ENCODE peak calls at places on chromosomes 1 and 21, in five cellular contexts. P is GM12891, T is A549, S is prostate gland, M is upper lobe of left lung. A is an unnamed sample.

GRCh38 chr1:119613769-119614358 is 34.2 kb downstream of the ZNF697 start:
- DNase-seq in T (peak), S (peak), P (no peak), M (no peak), A (peak)

GRCh38 chr21:45392206-45392971 is 12.6 kb upstream of the COL18A1 start:
- DNase-seq in M (no peak), T (no peak), S (no peak), P (no peak), A (no peak)

GRCh38 chr1:72117621-72118020 is 164.7 kb downstream of the NEGR1 start:
- DNase-seq in M (no peak), P (no peak), T (no peak), S (no peak), A (no peak)

GRCh38 chr1:152037920-152038658 is 1.3 kb upstream of the S100A11 start:
- DNase-seq in P (no peak), S (no peak), M (no peak), T (no peak), A (no peak)

GRCh38 chr1:43708006-43708412 is 673 bp downstream of the ST3GAL3 start:
- DNase-seq in S (no peak), T (no peak), P (no peak), M (no peak), A (no peak)

GRCh38 chr1:114323959-114324825 is 170.5 kb upstream of the SYT6 start:
- DNase-seq in S (no peak), M (peak), P (no peak), T (no peak), A (no peak)

GRCh38 chr1:116113615-116114014 is 2.4 kb downstream of the MAB21L3 start:
- DNase-seq in T (no peak), S (no peak), P (no peak), M (no peak), A (no peak)

GRCh38 chr1:171850951-171851350 is 9.7 kb downstream of the DNM3 start:
- DNase-seq in T (peak), M (no peak), P (no peak), S (no peak), A (no peak)

GRCh38 chr21:17454315-17455027 is 58.4 kb upstream of the CXADR start:
- DNase-seq in M (peak), T (peak), P (peak), S (no peak), A (no peak)

GRCh38 chr1:158998037-158998780 is 11.5 kb upstream of the IFI16 start:
- DNase-seq in M (no peak), S (no peak), T (no peak), P (no peak), A (no peak)

GRCh38 chr1:103220503-103221095 is 112.3 kb upstream of the COL11A1 start:
- DNase-seq in M (no peak), P (no peak), S (no peak), T (no peak), A (no peak)

GRCh38 chr1:87224209-87224608 is 104.5 kb upstream of the LMO4 start:
- DNase-seq in M (no peak), S (no peak), P (no peak), T (peak), A (no peak)

GRCh38 chr1:175757381-175758015 is 14.1 kb upstream of the TNR start:
- DNase-seq in T (peak), M (peak), S (no peak), P (peak), A (no peak)

GRCh38 chr1:21124846-21125245 is 51.9 kb downstream of the EIF4G3 start:
- DNase-seq in P (no peak), M (no peak), T (no peak), S (no peak), A (no peak)

GRCh38 chr1:118148034-118148433 is 37.0 kb downstream of the SPAG17 start:
- DNase-seq in T (no peak), P (no peak), S (no peak), M (no peak), A (no peak)

GRCh38 chr1:58818075-58818474 is 34.2 kb upstream of the JUN start:
- DNase-seq in T (peak), M (no peak), S (no peak), P (no peak), A (no peak)

GRCh38 chr1:94634977-94635416 is 93.4 kb upstream of the F3 start:
- DNase-seq in M (no peak), P (no peak), S (no peak), T (no peak), A (no peak)

GRCh38 chr1:27517305-27517704 is 27.3 kb upstream of the WASF2 start:
- DNase-seq in M (no peak), P (no peak), S (no peak), T (no peak), A (no peak)

GRCh38 chr1:246794261-246795093 is 70.3 kb downstream of the SCCPDH start:
- DNase-seq in P (no peak), M (peak), T (peak), S (no peak), A (no peak)

GRCh38 chr1:160208179-160209040 is 3.2 kb downstream of the PEA15 start:
- DNase-seq in M (no peak), T (no peak), S (no peak), P (no peak), A (no peak)

GRCh38 chr1:60483471-60483870 is 409.9 kb upstream of the C1orf87 start:
- DNase-seq in M (no peak), S (no peak), P (no peak), T (no peak), A (no peak)

GRCh38 chr1:30670195-30671060 is 53.0 kb downstream of the MATN1 start:
- DNase-seq in T (no peak), M (no peak), P (no peak), S (no peak), A (no peak)

GRCh38 chr1:84944767-84945486 is 51.9 kb upstream of the LPAR3 start:
- DNase-seq in T (peak), M (no peak), S (peak), P (peak), A (peak)
- TF ChIP-seq POLR2A in T (no peak), M (no peak), S (no peak), P (no peak), A (no peak)

GRCh38 chr1:16394977-16395376 is 27.9 kb downstream of the SZRD1 start:
- DNase-seq in M (no peak), S (no peak), T (no peak), P (no peak), A (no peak)

GRCh38 chr1:16392740-16393139 is 25.7 kb downstream of the SZRD1 start:
- DNase-seq in T (no peak), P (no peak), M (no peak), S (no peak), A (no peak)

GRCh38 chr1:16391408-16391807 is 24.4 kb downstream of the SZRD1 start:
- DNase-seq in S (no peak), M (no peak), P (no peak), T (no peak), A (no peak)

GRCh38 chr1:16394178-16394521 is 27.1 kb downstream of the SZRD1 start:
- DNase-seq in T (no peak), P (no peak), S (no peak), M (no peak), A (no peak)

DNA sequence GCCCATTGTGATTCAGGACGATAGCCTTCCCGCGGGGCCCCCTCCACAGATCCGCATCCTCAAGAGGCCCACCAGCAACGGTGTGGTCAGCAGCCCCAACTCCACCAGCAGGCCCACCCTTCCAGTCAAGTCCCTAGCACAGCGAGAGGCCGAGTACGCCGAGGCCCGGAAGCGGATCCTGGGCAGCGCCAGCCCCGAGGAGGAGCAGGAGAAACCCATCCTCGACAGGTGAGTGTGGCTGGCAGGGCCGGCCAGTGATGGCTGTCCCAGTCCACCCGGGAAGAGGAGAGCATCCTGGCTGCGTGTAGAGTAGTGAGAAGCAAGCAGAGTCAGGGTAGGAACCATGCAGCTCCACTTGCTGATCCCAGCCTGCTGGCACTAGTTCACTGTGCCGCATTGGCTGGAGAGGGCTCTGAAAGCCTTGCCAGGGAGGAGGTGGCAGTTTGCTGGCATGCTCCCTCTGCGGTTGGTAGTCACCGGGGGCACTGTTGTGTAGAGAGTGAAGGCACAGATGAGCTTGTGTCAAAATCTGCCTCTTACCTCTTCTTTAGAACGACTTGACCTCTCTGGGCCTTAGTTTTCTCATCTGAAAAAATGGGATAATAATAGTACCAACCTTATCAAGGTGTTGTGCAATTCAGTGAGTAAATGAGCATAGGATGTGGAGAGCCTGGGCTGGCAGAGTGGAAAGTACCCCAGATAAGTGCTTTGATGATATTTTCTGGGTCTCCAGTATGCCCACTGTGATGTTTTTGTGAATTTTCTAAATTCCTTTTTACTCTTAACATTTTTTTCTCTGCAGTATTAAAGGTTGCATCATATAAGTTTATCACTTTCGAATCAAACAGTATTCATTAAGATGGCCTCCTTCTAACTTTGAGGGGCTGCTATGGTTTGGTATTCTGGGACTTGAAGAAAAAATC is 26.5 kb downstream of the SZRD1 start:
- DNase-seq in S (no peak), T (no peak), P (no peak), M (peak), A (peak)
- TF ChIP-seq POLR2A in S (no peak), T (no peak), P (peak), M (no peak), A (no peak)

DNA sequence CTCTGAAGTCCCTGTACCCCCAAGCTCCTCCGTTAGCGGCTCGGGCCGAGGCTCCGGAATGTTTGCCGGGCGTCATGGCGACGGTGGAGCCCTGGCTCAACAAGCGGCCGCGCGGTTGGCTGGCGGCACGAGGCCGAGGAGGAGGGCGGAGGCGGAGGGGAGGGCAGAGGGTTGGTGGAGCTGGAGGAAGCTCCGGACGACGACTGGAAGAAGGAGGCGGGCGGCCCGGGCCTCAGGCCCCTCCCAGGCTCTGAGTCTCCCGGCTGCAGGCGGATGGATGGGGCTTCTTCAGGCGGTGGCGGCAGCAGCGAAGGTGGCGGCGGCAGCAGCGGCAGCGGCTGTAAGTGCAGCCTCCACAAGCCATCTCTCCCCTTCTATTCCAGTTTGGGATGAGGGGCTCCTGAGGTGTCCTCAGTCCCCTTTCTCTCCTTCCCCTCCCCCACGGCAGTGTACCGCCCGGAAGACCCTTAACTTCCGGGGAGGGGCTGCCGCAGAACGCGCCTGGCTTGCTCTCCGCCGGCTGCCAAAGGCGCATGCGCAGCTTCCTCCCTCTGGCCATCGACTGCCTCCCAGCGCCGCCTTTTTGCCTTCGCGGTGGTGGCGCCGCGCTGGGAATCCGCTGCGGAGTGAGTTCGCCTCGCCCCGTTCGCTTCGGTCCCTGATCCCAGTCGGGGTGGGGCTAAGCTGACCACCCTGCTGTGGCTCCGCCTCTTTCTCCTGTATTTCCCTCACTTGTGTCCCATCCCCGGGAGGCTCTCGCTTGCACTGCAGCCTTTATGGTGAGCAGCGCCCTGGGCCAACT is at the start of the genes DNAI4 and MIER1:
- DNase-seq in P (peak), T (peak), S (peak), M (peak), A (peak)
- TF ChIP-seq POLR2A in P (peak), T (peak), S (peak), M (no peak), A (peak)

GRCh38 chr1:15080328-15081033 is 73.1 kb upstream of the TMEM51 start:
- DNase-seq in S (no peak), P (no peak), M (peak), T (no peak), A (no peak)
- TF ChIP-seq POLR2A in S (no peak), P (no peak), M (no peak), T (no peak), A (no peak)

GRCh38 chr1:210396541-210396940 is 67.8 kb downstream of the HHAT start:
- DNase-seq in S (no peak), T (no peak), M (no peak), P (no peak), A (no peak)

GRCh38 chr1:210397252-210397651 is 68.5 kb downstream of the HHAT start:
- DNase-seq in T (no peak), P (no peak), S (no peak), M (no peak), A (no peak)

GRCh38 chr1:210402560-210402959 is 73.9 kb downstream of the HHAT start:
- DNase-seq in M (no peak), P (no peak), S (no peak), T (no peak), A (no peak)

GRCh38 chr1:210397681-210398080 is 69.0 kb downstream of the HHAT start:
- DNase-seq in P (no peak), M (no peak), S (no peak), T (no peak), A (no peak)

DNA sequence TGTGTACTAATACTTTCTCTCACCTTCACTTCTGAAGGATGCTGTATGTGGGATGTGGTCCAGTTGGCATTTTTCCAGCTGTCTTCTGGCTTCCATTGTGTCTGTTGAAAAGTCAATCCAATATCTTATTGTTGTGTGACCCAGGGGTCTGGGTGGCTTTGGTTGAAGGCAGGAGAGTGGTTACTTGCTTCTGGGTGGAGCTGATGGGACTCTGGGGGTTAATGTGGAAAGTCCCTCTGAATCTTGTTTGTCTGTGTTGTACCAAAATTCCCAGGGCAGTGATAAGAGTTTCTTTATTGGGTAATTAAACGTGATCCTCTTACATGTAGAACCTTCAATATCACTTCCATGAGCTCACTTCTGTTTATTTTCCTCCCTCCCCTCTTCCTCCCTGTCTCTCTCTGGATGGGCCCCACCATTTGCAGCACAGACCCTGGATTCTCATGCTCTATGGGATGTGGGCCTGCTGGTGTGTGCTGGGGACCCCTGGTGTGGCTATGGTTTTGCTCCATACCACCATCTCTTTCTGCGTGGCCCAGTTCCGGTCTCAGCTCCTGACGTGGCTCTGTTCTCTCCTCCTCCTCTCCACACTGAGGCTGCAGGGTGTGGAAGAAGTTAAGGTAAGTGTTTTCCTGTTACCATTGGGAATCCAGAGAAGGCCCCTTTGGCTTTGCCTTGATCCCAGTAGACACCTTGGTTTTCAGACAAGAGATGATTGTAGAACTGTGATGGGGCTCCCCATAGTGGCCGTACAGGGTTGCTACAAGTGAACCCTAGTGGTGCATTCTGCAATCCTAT is 71.5 kb downstream of the HHAT start:
- DNase-seq in T (peak), P (peak), S (peak), M (no peak), A (peak)
- TF ChIP-seq POLR2A in T (no peak), P (no peak), S (no peak), M (no peak), A (no peak)